ENCODE peak calls at places on chromosomes 13 and 19, in four cellular contexts. One of them, this sample, is unnamed.

GRCh38 chr19:39448271-39448670 is 2.9 kb downstream of the SUPT5H start:
- DNase-seq in H1: no peak
- DNase-seq in WTC11: no peak
- DNase-seq in K562: no peak
- DNase-seq in this sample: no peak

GRCh38 chr13:57640582-57640981 is 9.0 kb downstream of the PCDH17 start:
- DNase-seq in H1: no peak
- DNase-seq in K562: no peak
- DNase-seq in WTC11: no peak
- DNase-seq in this sample: no peak

GRCh38 chr13:92187378-92187989 is 789.1 kb downstream of the GPC5 start:
- DNase-seq in WTC11: peak
- DNase-seq in H1: no peak
- DNase-seq in K562: peak
- DNase-seq in this sample: peak

GRCh38 chr19:51480590-51480989 is 2.3 kb downstream of the CEACAM18 start:
- DNase-seq in WTC11: peak
- DNase-seq in K562: peak
- DNase-seq in H1: no peak
- DNase-seq in this sample: no peak

GRCh38 chr13:80469841-80470378 is 129.0 kb upstream of the SPRY2 start:
- DNase-seq in H1: no peak
- DNase-seq in K562: no peak
- DNase-seq in WTC11: no peak
- DNase-seq in this sample: no peak

GRCh38 chr13:80341098-80341701 is at the start of gene SPRY2:
- DNase-seq in H1: peak
- DNase-seq in WTC11: peak
- DNase-seq in K562: peak
- DNase-seq in this sample: peak

GRCh38 chr19:54430306-54431254 is 15.3 kb downstream of the TTYH1 start:
- DNase-seq in K562: peak
- DNase-seq in WTC11: peak
- DNase-seq in H1: no peak
- DNase-seq in this sample: peak

GRCh38 chr13:41682766-41683165 is 225.4 kb downstream of the RGCC start:
- DNase-seq in H1: no peak
- DNase-seq in WTC11: no peak
- DNase-seq in K562: no peak
- DNase-seq in this sample: no peak

GRCh38 chr19:16025108-16026101 is 50.9 kb upstream of the TPM4 start:
- DNase-seq in WTC11: peak
- DNase-seq in H1: no peak
- DNase-seq in K562: peak
- DNase-seq in this sample: peak

GRCh38 chr19:52070496-52070895 is 21.9 kb upstream of the ZNF432 start:
- DNase-seq in H1: no peak
- DNase-seq in K562: no peak
- DNase-seq in WTC11: no peak
- DNase-seq in this sample: no peak

GRCh38 chr19:1576242-1577089 is 8.3 kb upstream of the MEX3D start:
- DNase-seq in H1: no peak
- DNase-seq in WTC11: no peak
- DNase-seq in K562: no peak
- DNase-seq in this sample: no peak
- TF ChIP-seq TEAD4 in H1: no peak
- TF ChIP-seq TEAD4 in WTC11: no peak
- TF ChIP-seq TEAD4 in K562: no peak
- TF ChIP-seq TEAD4 in this sample: no peak

GRCh38 chr13:112688560-112689497 is 1.0 kb upstream of the ATP11A start:
- DNase-seq in WTC11: peak
- DNase-seq in K562: peak
- DNase-seq in H1: no peak
- DNase-seq in this sample: no peak
- TF ChIP-seq TEAD4 in WTC11: no peak
- TF ChIP-seq TEAD4 in K562: no peak
- TF ChIP-seq TEAD4 in H1: no peak
- TF ChIP-seq TEAD4 in this sample: no peak

DNA sequence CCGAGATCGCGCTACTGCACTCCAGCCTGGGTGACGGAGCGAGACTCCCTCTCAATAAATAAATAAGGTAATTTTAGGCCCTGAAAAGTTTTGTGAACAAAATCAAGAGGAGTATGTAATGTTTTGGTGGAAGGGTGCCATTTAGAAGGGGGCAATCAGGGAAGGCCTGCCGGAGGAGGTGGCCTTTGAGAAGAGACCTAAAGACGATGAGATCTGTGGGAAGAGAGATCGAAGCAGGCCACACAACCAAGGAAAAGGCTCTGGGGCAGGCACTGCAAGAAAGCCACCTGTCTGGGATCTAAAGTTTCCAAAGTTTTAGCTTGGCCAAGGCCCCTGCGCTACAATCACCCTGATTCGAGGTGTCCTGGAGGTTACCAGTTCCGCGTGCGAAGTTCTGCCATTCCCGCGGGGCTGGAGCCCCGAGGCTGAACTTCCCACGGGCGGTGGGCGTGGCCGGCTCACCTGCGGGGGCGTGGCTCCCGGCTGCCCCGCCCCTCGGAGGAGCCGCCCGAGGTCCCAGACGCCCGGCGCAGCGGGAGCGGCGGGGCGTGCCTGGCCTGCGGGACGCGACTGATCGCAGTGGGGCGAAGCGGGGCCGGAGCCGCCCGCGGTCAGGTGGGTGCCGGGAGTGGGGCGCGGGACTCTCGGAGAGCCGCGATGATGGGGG is at the start of gene KLC3:
- DNase-seq in K562: peak
- DNase-seq in H1: no peak
- DNase-seq in WTC11: peak
- DNase-seq in this sample: peak
- TF ChIP-seq TEAD4 in K562: no peak
- TF ChIP-seq TEAD4 in H1: no peak
- TF ChIP-seq TEAD4 in WTC11: no peak
- TF ChIP-seq TEAD4 in this sample: no peak

GRCh38 chr19:2888739-2889224 is 11.9 kb upstream of the ZNF57 start:
- DNase-seq in H1: no peak
- DNase-seq in WTC11: peak
- DNase-seq in K562: no peak
- DNase-seq in this sample: no peak

GRCh38 chr19:2887391-2887914 is 13.3 kb upstream of the ZNF57 start:
- DNase-seq in H1: no peak
- DNase-seq in K562: peak
- DNase-seq in WTC11: no peak
- DNase-seq in this sample: peak

GRCh38 chr19:2885736-2886135 is 15.0 kb upstream of the ZNF57 start:
- DNase-seq in H1: no peak
- DNase-seq in K562: no peak
- DNase-seq in WTC11: no peak
- DNase-seq in this sample: no peak

GRCh38 chr19:2883686-2884439 is 16.7 kb downstream of the ZNF556 start:
- DNase-seq in H1: no peak
- DNase-seq in K562: peak
- DNase-seq in WTC11: no peak
- DNase-seq in this sample: no peak
- TF ChIP-seq TEAD4 in H1: no peak
- TF ChIP-seq TEAD4 in K562: no peak
- TF ChIP-seq TEAD4 in WTC11: no peak
- TF ChIP-seq TEAD4 in this sample: no peak

GRCh38 chr19:1399745-1400144 is 1.6 kb downstream of the GAMT start:
- DNase-seq in K562: no peak
- DNase-seq in WTC11: no peak
- DNase-seq in H1: no peak
- DNase-seq in this sample: no peak

GRCh38 chr19:1401889-1402217 is 511 bp upstream of the GAMT start:
- DNase-seq in K562: no peak
- DNase-seq in WTC11: no peak
- DNase-seq in H1: no peak
- DNase-seq in this sample: no peak

GRCh38 chr19:1400281-1401137 is 833 bp downstream of the GAMT start:
- DNase-seq in K562: peak
- DNase-seq in H1: no peak
- DNase-seq in WTC11: no peak
- DNase-seq in this sample: peak

GRCh38 chr19:1402411-1403070 is 1.2 kb upstream of the GAMT start:
- DNase-seq in K562: no peak
- DNase-seq in WTC11: no peak
- DNase-seq in H1: no peak
- DNase-seq in this sample: no peak

GRCh38 chr19:1401138-1401888 is at the start of gene GAMT:
- DNase-seq in K562: peak
- DNase-seq in H1: no peak
- DNase-seq in WTC11: peak
- DNase-seq in this sample: peak
- TF ChIP-seq TEAD4 in K562: no peak
- TF ChIP-seq TEAD4 in H1: no peak
- TF ChIP-seq TEAD4 in WTC11: no peak
- TF ChIP-seq TEAD4 in this sample: no peak

DNA sequence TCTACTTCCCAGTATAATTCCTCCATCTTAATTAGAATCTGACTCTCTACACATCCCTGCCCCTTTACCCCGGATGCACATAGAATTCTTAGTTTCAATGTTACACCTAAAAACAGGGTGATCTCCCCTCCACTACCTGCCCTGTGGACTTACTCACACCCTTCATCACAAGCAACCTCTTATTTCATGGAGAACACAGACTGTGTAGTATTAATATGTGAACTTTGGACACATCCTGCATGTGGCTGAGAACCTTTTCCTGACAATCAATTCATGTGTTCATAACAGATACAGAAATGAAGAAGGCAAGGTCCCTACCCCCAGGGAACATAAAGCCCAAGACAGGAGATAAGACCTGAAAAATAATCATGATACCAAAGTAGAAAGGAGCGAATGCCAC is 11.8 kb downstream of the CEACAM6 start:
- DNase-seq in H1: no peak
- DNase-seq in K562: no peak
- DNase-seq in WTC11: no peak
- DNase-seq in this sample: no peak
- TF ChIP-seq TEAD4 in H1: no peak
- TF ChIP-seq TEAD4 in K562: no peak
- TF ChIP-seq TEAD4 in WTC11: no peak
- TF ChIP-seq TEAD4 in this sample: no peak

GRCh38 chr19:37564624-37565369 is 29.8 kb downstream of the ZNF571 start:
- DNase-seq in H1: no peak
- DNase-seq in K562: no peak
- DNase-seq in WTC11: no peak
- DNase-seq in this sample: no peak
- TF ChIP-seq TEAD4 in H1: no peak
- TF ChIP-seq TEAD4 in K562: no peak
- TF ChIP-seq TEAD4 in WTC11: no peak
- TF ChIP-seq TEAD4 in this sample: no peak

GRCh38 chr19:30049844-30050667 is 108.0 kb downstream of the URI1 start:
- DNase-seq in WTC11: no peak
- DNase-seq in K562: no peak
- DNase-seq in H1: no peak
- DNase-seq in this sample: peak

GRCh38 chr19:30052122-30053075 is 110.4 kb downstream of the URI1 start:
- DNase-seq in WTC11: no peak
- DNase-seq in H1: no peak
- DNase-seq in K562: no peak
- DNase-seq in this sample: no peak

GRCh38 chr19:30053558-30053957 is 111.5 kb downstream of the URI1 start:
- DNase-seq in K562: no peak
- DNase-seq in H1: no peak
- DNase-seq in WTC11: no peak
- DNase-seq in this sample: no peak

GRCh38 chr19:30056580-30056979 is 114.5 kb downstream of the URI1 start:
- DNase-seq in K562: no peak
- DNase-seq in WTC11: no peak
- DNase-seq in H1: no peak
- DNase-seq in this sample: no peak

GRCh38 chr19:30054210-30054609 is 112.2 kb downstream of the URI1 start:
- DNase-seq in K562: no peak
- DNase-seq in H1: no peak
- DNase-seq in WTC11: no peak
- DNase-seq in this sample: no peak
- TF ChIP-seq TEAD4 in K562: no peak
- TF ChIP-seq TEAD4 in H1: no peak
- TF ChIP-seq TEAD4 in WTC11: no peak
- TF ChIP-seq TEAD4 in this sample: no peak

GRCh38 chr13:100454876-100455275 is 133.7 kb downstream of the GGACT start:
- DNase-seq in K562: no peak
- DNase-seq in H1: no peak
- DNase-seq in WTC11: no peak
- DNase-seq in this sample: no peak
- TF ChIP-seq TEAD4 in K562: no peak
- TF ChIP-seq TEAD4 in H1: no peak
- TF ChIP-seq TEAD4 in WTC11: no peak
- TF ChIP-seq TEAD4 in this sample: no peak